ENCODE peak calls at places on chromosomes 3 and 15, in eight cellular contexts. A, I, Y, O, P, D, U and E are unnamed samples.
A peak's percentile ranks its signal among the peaks of the same experiment; 100 is the strongest.

GRCh38 chr3:43405888-43406636 is 119.7 kb downstream of the SNRK start:
- DNase-seq in A (no peak), I (no peak), Y (no peak), O (no peak), P (no peak), D (no peak), U (no peak), E (no peak)

GRCh38 chr15:43518073-43518761 is 809 bp downstream of the MAP1A start:
- DNase-seq in A (no peak), I (peak; percentile 85), Y (peak; percentile 46), O (peak; percentile 67), P (peak; percentile 66), D (peak; percentile 40), U (peak; percentile 73), E (no peak)

GRCh38 chr3:13120928-13121552 is 47.8 kb upstream of the IQSEC1 start:
- DNase-seq in A (no peak), I (no peak), Y (no peak), O (no peak), P (no peak), D (no peak), U (no peak), E (no peak)

GRCh38 chr15:66931768-66932633 is 133.4 kb upstream of the SMAD3 start:
- DNase-seq in A (no peak), I (peak; percentile 69), Y (no peak), O (peak; percentile 59), P (no peak), D (no peak), U (no peak), E (no peak)

GRCh38 chr3:121436641-121437040 is 109.1 kb downstream of the POLQ start:
- DNase-seq in A (no peak), I (no peak), Y (no peak), O (no peak), P (no peak), D (no peak), U (no peak), E (no peak)

GRCh38 chr3:52193059-52193458 is 4.9 kb upstream of the ALAS1 start:
- DNase-seq in A (no peak), I (no peak), Y (no peak), O (peak; percentile 33), P (no peak), D (no peak), U (no peak), E (no peak)

GRCh38 chr3:188244395-188244861 is 90.5 kb downstream of the LPP start:
- DNase-seq in A (no peak), I (no peak), Y (peak; percentile 25), O (peak; percentile 44), P (no peak), D (no peak), U (no peak), E (no peak)

GRCh38 chr3:184710870-184711365 is 946 bp downstream of the MAGEF1 start:
- DNase-seq in A (peak; percentile 14), I (peak; percentile 55), Y (no peak), O (peak; percentile 49), P (peak; percentile 29), D (no peak), U (no peak), E (no peak)

GRCh38 chr3:177604181-177604580 is 406.9 kb upstream of the TBL1XR1 start:
- DNase-seq in A (no peak), I (no peak), Y (no peak), O (no peak), P (no peak), D (no peak), U (no peak), E (no peak)

GRCh38 chr3:132595036-132595435 is 2.0 kb upstream of the ACKR4 start:
- DNase-seq in A (no peak), I (no peak), Y (peak; percentile 36), O (peak; percentile 69), P (no peak), D (no peak), U (no peak), E (peak; percentile 22)

GRCh38 chr15:88302373-88302772 is 45.8 kb upstream of the NTRK3 start:
- DNase-seq in A (no peak), I (no peak), Y (no peak), O (no peak), P (no peak), D (no peak), U (no peak), E (no peak)

GRCh38 chr3:46829699-46830208 is 33.5 kb downstream of the MYL3 start:
- DNase-seq in A (no peak), I (no peak), Y (no peak), O (no peak), P (no peak), D (no peak), U (no peak), E (no peak)

GRCh38 chr3:5080779-5081550 is 41.1 kb upstream of the ARL8B start:
- DNase-seq in A (no peak), I (no peak), Y (no peak), O (no peak), P (no peak), D (no peak), U (no peak), E (no peak)

GRCh38 chr3:52537165-52537635 is 795 bp downstream of the UQCC5 start:
- DNase-seq in A (no peak), I (peak; percentile 41), Y (no peak), O (no peak), P (no peak), D (no peak), U (no peak), E (no peak)